ENCODE peak calls at places on chromosomes 5 and 9, in five cellular contexts. One of them, this sample, is unnamed.

GRCh38 chr9:28741459-28741858 is 1168.2 kb upstream of the C9orf72 start:
- DNase-seq in WTC11: no peak
- DNase-seq in NCI-H2081: no peak
- DNase-seq in endothelial cell: no peak
- DNase-seq in iPS-NIHi11: no peak
- DNase-seq in this sample: no peak

GRCh38 chr9:135519179-135519971 is 1.9 kb upstream of the LCN1 start:
- DNase-seq in WTC11: no peak
- DNase-seq in NCI-H2081: no peak
- DNase-seq in endothelial cell: no peak
- DNase-seq in iPS-NIHi11: no peak
- DNase-seq in this sample: peak; percentile 4

GRCh38 chr5:88734983-88735382 is 148.0 kb downstream of the MEF2C start:
- DNase-seq in WTC11: no peak
- DNase-seq in NCI-H2081: no peak
- DNase-seq in endothelial cell: no peak
- DNase-seq in iPS-NIHi11: no peak
- DNase-seq in this sample: no peak

GRCh38 chr9:15942806-15943424 is 390.1 kb downstream of the CCDC171 start:
- DNase-seq in WTC11: no peak
- DNase-seq in NCI-H2081: no peak
- DNase-seq in endothelial cell: no peak
- DNase-seq in iPS-NIHi11: no peak
- DNase-seq in this sample: no peak

GRCh38 chr5:151141535-151141934 is 16.0 kb downstream of the ANXA6 start:
- DNase-seq in WTC11: peak; percentile 60
- DNase-seq in NCI-H2081: no peak
- DNase-seq in endothelial cell: no peak
- DNase-seq in iPS-NIHi11: peak; percentile 63
- DNase-seq in this sample: peak; percentile 77

GRCh38 chr9:79236466-79236865 is 335.3 kb upstream of the TLE4 start:
- DNase-seq in WTC11: no peak
- DNase-seq in NCI-H2081: no peak
- DNase-seq in endothelial cell: no peak
- DNase-seq in iPS-NIHi11: no peak
- DNase-seq in this sample: no peak

GRCh38 chr5:111512026-111512405 is 319 bp downstream of the STARD4 start:
- DNase-seq in WTC11: peak; percentile 63
- DNase-seq in NCI-H2081: no peak
- DNase-seq in endothelial cell: no peak
- DNase-seq in iPS-NIHi11: peak; percentile 66
- DNase-seq in this sample: no peak

GRCh38 chr9:132249123-132249522 is 87.3 kb downstream of the NTNG2 start:
- DNase-seq in WTC11: no peak
- DNase-seq in NCI-H2081: no peak
- DNase-seq in endothelial cell: no peak
- DNase-seq in iPS-NIHi11: no peak
- DNase-seq in this sample: no peak

GRCh38 chr9:124215551-124215910 is 42.2 kb upstream of the NEK6 start:
- DNase-seq in WTC11: no peak
- DNase-seq in NCI-H2081: no peak
- DNase-seq in endothelial cell: no peak
- DNase-seq in iPS-NIHi11: no peak
- DNase-seq in this sample: no peak

GRCh38 chr5:169095976-169096375 is 205.0 kb downstream of the SLIT3 start:
- DNase-seq in WTC11: no peak
- DNase-seq in NCI-H2081: no peak
- DNase-seq in endothelial cell: no peak
- DNase-seq in iPS-NIHi11: no peak
- DNase-seq in this sample: no peak

GRCh38 chr9:133331641-133332380 is 4.2 kb downstream of the SURF6 start:
- DNase-seq in WTC11: no peak
- DNase-seq in NCI-H2081: no peak
- DNase-seq in endothelial cell: no peak
- DNase-seq in iPS-NIHi11: no peak
- DNase-seq in this sample: no peak

GRCh38 chr5:59522201-59522831 is 371.2 kb downstream of the PDE4D start:
- DNase-seq in WTC11: no peak
- DNase-seq in NCI-H2081: no peak
- DNase-seq in endothelial cell: no peak
- DNase-seq in iPS-NIHi11: no peak
- DNase-seq in this sample: no peak

GRCh38 chr5:179163236-179164155 is 103.3 kb downstream of the ZNF354C start:
- DNase-seq in WTC11: peak; percentile 5
- DNase-seq in NCI-H2081: no peak
- DNase-seq in endothelial cell: no peak
- DNase-seq in iPS-NIHi11: no peak
- DNase-seq in this sample: peak; percentile 21

GRCh38 chr5:151451626-151452520 is 4.5 kb downstream of the SLC36A1 start:
- DNase-seq in WTC11: no peak
- DNase-seq in NCI-H2081: no peak
- DNase-seq in endothelial cell: no peak
- DNase-seq in iPS-NIHi11: no peak
- DNase-seq in this sample: peak; percentile 60

GRCh38 chr5:168712280-168712924 is 133.2 kb upstream of the PANK3 start:
- DNase-seq in WTC11: no peak
- DNase-seq in NCI-H2081: no peak
- DNase-seq in endothelial cell: no peak
- DNase-seq in iPS-NIHi11: no peak
- DNase-seq in this sample: peak; percentile 91

GRCh38 chr9:69412741-69413150 is 87.7 kb downstream of the ENTREP1 start:
- DNase-seq in WTC11: peak; percentile 90
- DNase-seq in NCI-H2081: no peak
- DNase-seq in endothelial cell: peak; percentile 80
- DNase-seq in iPS-NIHi11: peak; percentile 87
- DNase-seq in this sample: peak; percentile 93

GRCh38 chr9:129834489-129835127 is 467 bp downstream of the C9orf78 start:
- DNase-seq in WTC11: no peak
- DNase-seq in NCI-H2081: no peak
- DNase-seq in endothelial cell: no peak
- DNase-seq in iPS-NIHi11: no peak
- DNase-seq in this sample: no peak

GRCh38 chr5:143220748-143221211 is 182.7 kb downstream of the NR3C1 start:
- DNase-seq in WTC11: no peak
- DNase-seq in NCI-H2081: no peak
- DNase-seq in endothelial cell: no peak
- DNase-seq in iPS-NIHi11: no peak
- DNase-seq in this sample: no peak

GRCh38 chr5:115168829-115169391 is 798 bp downstream of the TRIM36 start:
- DNase-seq in WTC11: peak; percentile 59
- DNase-seq in NCI-H2081: no peak
- DNase-seq in endothelial cell: peak; percentile 27
- DNase-seq in iPS-NIHi11: peak; percentile 71
- DNase-seq in this sample: no peak

GRCh38 chr5:169435506-169436230 is 134.7 kb upstream of the SLIT3 start:
- DNase-seq in WTC11: no peak
- DNase-seq in NCI-H2081: no peak
- DNase-seq in endothelial cell: no peak
- DNase-seq in iPS-NIHi11: no peak
- DNase-seq in this sample: no peak

GRCh38 chr5:11047051-11047450 is 286.0 kb upstream of the DAP start:
- DNase-seq in WTC11: no peak
- DNase-seq in NCI-H2081: no peak
- DNase-seq in endothelial cell: no peak
- DNase-seq in iPS-NIHi11: no peak
- DNase-seq in this sample: no peak

GRCh38 chr5:158967566-158967965 is 132.2 kb downstream of the EBF1 start:
- DNase-seq in WTC11: no peak
- DNase-seq in NCI-H2081: no peak
- DNase-seq in endothelial cell: no peak
- DNase-seq in iPS-NIHi11: no peak
- DNase-seq in this sample: no peak

GRCh38 chr5:54453091-54453490 is 2.4 kb upstream of the HSPB3 start:
- DNase-seq in WTC11: no peak
- DNase-seq in NCI-H2081: no peak
- DNase-seq in endothelial cell: no peak
- DNase-seq in iPS-NIHi11: no peak
- DNase-seq in this sample: no peak